ENCODE peak calls at places on chromosomes 2 and 18, in seven cellular contexts. T is stimulated activated CD4-positive, alpha-beta T cell treated with anti-CD3 and anti-CD28 coated beads, Interleukin-4, amount 100 ng/mL, for 24 hours; H is fibroblast of the aortic adventitia; I is PC-9; K is NCI-H510A treated with DMSO at 0.1 percent for 48 hours; C is bronchial epithelial cell; A is epithelial cell of esophagus. J is an unnamed sample.

GRCh38 chr2:237154050-237154638 is 68.5 kb downstream of the COPS8 start:
- DNase-seq in C (peak; percentile 40), T (peak; percentile 64), I (peak; percentile 69), K (no peak), H (peak; percentile 69), A (peak; percentile 60), J (peak; percentile 69)

GRCh38 chr18:2087877-2088673 is 483.2 kb downstream of the METTL4 start:
- DNase-seq in T (no peak), H (peak; percentile 83), A (peak; percentile 80), C (peak; percentile 73), I (no peak), K (no peak), J (peak; percentile 37)

GRCh38 chr2:45614330-45614729 is 3.3 kb upstream of the SRBD1 start:
- DNase-seq in K (no peak), C (no peak), H (peak; percentile 14), I (no peak), A (no peak), T (no peak), J (peak; percentile 6)

GRCh38 chr2:178943745-178944144 is 106.2 kb downstream of the CCDC141 start:
- DNase-seq in K (no peak), I (no peak), T (no peak), A (no peak), C (no peak), H (no peak), J (no peak)

GRCh38 chr18:46723856-46724415 is 32.9 kb downstream of the ST8SIA5 start:
- DNase-seq in C (no peak), A (no peak), H (no peak), T (no peak), I (no peak), K (no peak), J (no peak)

GRCh38 chr2:44267269-44268258 is 7.7 kb upstream of the SLC3A1 start:
- DNase-seq in K (no peak), H (peak; percentile 80), I (no peak), C (no peak), T (no peak), A (no peak), J (peak; percentile 90)

GRCh38 chr2:29777164-29777563 is 144.2 kb downstream of the ALK start:
- DNase-seq in H (no peak), A (peak; percentile 26), K (no peak), T (no peak), I (no peak), C (peak; percentile 46), J (no peak)

GRCh38 chr2:217248312-217248935 is 388.6 kb upstream of the TNP1 start:
- DNase-seq in T (no peak), H (peak; percentile 69), K (peak; percentile 45), C (no peak), A (no peak), I (no peak), J (peak; percentile 14)

GRCh38 chr18:13185675-13186198 is 32.8 kb upstream of the LDLRAD4 start:
- DNase-seq in C (no peak), K (no peak), H (no peak), T (no peak), I (no peak), A (no peak), J (no peak)

GRCh38 chr2:147511491-147511948 is 333.3 kb upstream of the ACVR2A start:
- DNase-seq in H (peak; percentile 72), T (no peak), I (no peak), A (peak; percentile 64), K (no peak), C (peak; percentile 56), J (peak; percentile 89)

GRCh38 chr2:164538250-164538866 is 82.9 kb downstream of the GRB14 start:
- DNase-seq in C (peak; percentile 57), I (no peak), K (peak; percentile 13), T (no peak), A (peak; percentile 62), H (peak; percentile 67), J (peak; percentile 43)

GRCh38 chr18:75638597-75639467 is 211.3 kb upstream of the SMIM21 start:
- DNase-seq in T (no peak), H (peak; percentile 79), C (no peak), K (no peak), I (no peak), A (no peak), J (peak; percentile 16)

GRCh38 chr2:159202568-159203071 is 83.9 kb downstream of the WDSUB1 start:
- DNase-seq in T (no peak), A (peak; percentile 57), C (peak; percentile 62), H (peak; percentile 99), I (no peak), K (no peak), J (peak; percentile 96)

GRCh38 chr2:182949572-182950189 is 83.2 kb upstream of the FRZB start:
- DNase-seq in A (peak; percentile 94), C (peak; percentile 94), T (no peak), H (no peak), K (no peak), I (peak; percentile 60), J (peak; percentile 31)

GRCh38 chr2:70381821-70382220 is 80.0 kb upstream of the FAM136A start:
- DNase-seq in A (peak; percentile 99), C (peak; percentile 93), I (peak; percentile 85), K (no peak), H (peak; percentile 35), T (no peak), J (no peak)

GRCh38 chr2:136325844-136326291 is 207.9 kb upstream of the CXCR4 start:
- DNase-seq in T (no peak), C (no peak), A (no peak), I (no peak), H (no peak), K (no peak), J (no peak)

GRCh38 chr2:47334356-47335136 is 68.4 kb upstream of the MSH2 start:
- DNase-seq in K (peak; percentile 81), H (peak; percentile 46), I (no peak), T (no peak), C (peak; percentile 65), A (peak; percentile 67), J (no peak)

GRCh38 chr2:58156780-58157179 is 84.3 kb downstream of the FANCL start:
- DNase-seq in K (no peak), T (no peak), H (peak; percentile 50), A (no peak), C (no peak), I (no peak), J (no peak)

GRCh38 chr2:182615036-182615435 is 101.0 kb upstream of the DNAJC10 start:
- DNase-seq in H (no peak), C (peak; percentile 71), A (peak; percentile 57), T (no peak), K (no peak), I (no peak), J (no peak)

GRCh38 chr2:199228887-199229819 is 228.6 kb downstream of the SATB2 start:
- DNase-seq in T (peak; percentile 39), H (peak; percentile 85), A (peak; percentile 67), K (no peak), C (peak; percentile 59), I (peak; percentile 50), J (peak; percentile 58)

GRCh38 chr18:61169386-61169785 is 163.8 kb upstream of the CDH20 start:
- DNase-seq in I (no peak), K (no peak), H (no peak), C (no peak), T (no peak), A (peak; percentile 6), J (no peak)

GRCh38 chr18:9671214-9671613 is 36.9 kb upstream of the RAB31 start:
- DNase-seq in H (no peak), I (no peak), A (peak; percentile 94), K (no peak), T (no peak), C (peak; percentile 86), J (no peak)

GRCh38 chr18:5977022-5977421 is 81.7 kb upstream of the TMEM200C start:
- DNase-seq in I (no peak), A (no peak), K (no peak), C (no peak), T (no peak), H (no peak), J (no peak)

GRCh38 chr2:180246281-180246680 is 239.2 kb upstream of the CWC22 start:
- DNase-seq in I (no peak), C (no peak), H (no peak), A (no peak), K (no peak), T (no peak), J (no peak)